ENCODE peak calls at places on chromosomes 12 and 14, in eight cellular contexts. M is COLO829; H is spleen; W is occipital lobe; X is lung; N is stimulated activated CD8-positive, alpha-beta memory T cell treated with anti-CD3 and anti-CD28 coated beads, Interleukin-15, amount 100 ng/mL, for 1 hour; Q is NCI-H524; A is uterus. T is an unnamed sample.

GRCh38 chr12:109310247-109311125 is 1.4 kb upstream of the FOXN4 start:
- DNase-seq in M (no peak), H (no peak), W (no peak), X (no peak), N (no peak), Q (peak), A (no peak), T (no peak)

GRCh38 chr14:85607571-85608219 is 77.8 kb downstream of the FLRT2 start:
- DNase-seq in M (no peak), H (no peak), W (no peak), X (no peak), N (no peak), Q (no peak), A (no peak), T (no peak)

GRCh38 chr12:52023976-52024688 is 17.4 kb downstream of the TAMALIN start:
- DNase-seq in M (peak), H (no peak), W (no peak), X (no peak), N (no peak), Q (no peak), A (no peak), T (no peak)

GRCh38 chr14:54706768-54707167 is 139.8 kb downstream of the SAMD4A start:
- DNase-seq in M (no peak), H (no peak), W (no peak), X (no peak), N (no peak), Q (no peak), A (no peak), T (no peak)

GRCh38 chr14:89304972-89305703 is 111.9 kb downstream of the FOXN3 start:
- DNase-seq in M (no peak), H (no peak), W (no peak), X (no peak), N (no peak), Q (peak), A (peak), T (peak)

GRCh38 chr14:102898298-102898697 is 24.2 kb upstream of the AMN start:
- DNase-seq in M (no peak), H (no peak), W (no peak), X (no peak), N (no peak), Q (no peak), A (no peak), T (no peak)

GRCh38 chr14:69351385-69351784 is 46.7 kb downstream of the ERH start:
- DNase-seq in M (no peak), H (peak), W (no peak), X (no peak), N (no peak), Q (no peak), A (no peak), T (no peak)

GRCh38 chr14:92040431-92041040 is 677 bp upstream of the TRIP11 start:
- DNase-seq in M (peak), H (no peak), W (peak), X (no peak), N (no peak), Q (no peak), A (no peak), T (no peak)